ENCODE peak calls at places on chromosome 2, in five cellular contexts. L is posterior vena cava; X is stimulated activated CD4-positive, alpha-beta T cell treated with anti-CD3 and anti-CD28 coated beads, Interleukin-12 subunit alpha, Interleukin-12 subunit beta, amount 100 ng/mL, for 24 hours; C is NCI-H82; Q is M059J. U is an unnamed sample.

GRCh38 chr2:131056204-131056975 is 36.9 kb downstream of the FAM168B start:
- DNase-seq in L (no peak), X (no peak), C (no peak), Q (no peak), U (no peak)

GRCh38 chr2:144518744-144519596 is 949 bp downstream of the ZEB2 start:
- DNase-seq in L (no peak), X (no peak), C (peak), Q (no peak), U (no peak)

GRCh38 chr2:219661955-219662395 is 34.5 kb downstream of the SLC4A3 start:
- DNase-seq in L (no peak), X (no peak), C (no peak), Q (peak), U (no peak)

GRCh38 chr2:182682210-182682609 is 33.8 kb upstream of the DNAJC10 start:
- DNase-seq in L (no peak), X (no peak), C (no peak), Q (no peak), U (no peak)

GRCh38 chr2:17171446-17172049 is 346.7 kb downstream of the RAD51AP2 start:
- DNase-seq in L (no peak), X (no peak), C (peak), Q (peak), U (no peak)

GRCh38 chr2:42238644-42239288 is 69.6 kb downstream of the EML4 start:
- DNase-seq in L (no peak), X (peak), C (peak), Q (peak), U (peak)

GRCh38 chr2:157777425-157777824 is 98.7 kb downstream of the ACVR1 start:
- DNase-seq in L (no peak), X (peak), C (peak), Q (peak), U (no peak)

GRCh38 chr2:154670083-154670482 is 28.4 kb upstream of the KCNJ3 start:
- DNase-seq in L (no peak), X (no peak), C (no peak), Q (no peak), U (no peak)

GRCh38 chr2:88269832-88270231 is 99.7 kb downstream of the THNSL2 start:
- DNase-seq in L (no peak), X (no peak), C (no peak), Q (no peak), U (peak)

GRCh38 chr2:241064008-241064801 is 37.9 kb downstream of the MTERF4 start:
- DNase-seq in L (peak), X (peak), C (no peak), Q (no peak), U (peak)

GRCh38 chr2:218260742-218261423 is at the start of gene GPBAR1:
- DNase-seq in L (peak), X (no peak), C (peak), Q (no peak), U (no peak)

GRCh38 chr2:49715597-49715996 is 561.3 kb upstream of the FSHR start:
- DNase-seq in L (no peak), X (no peak), C (no peak), Q (no peak), U (no peak)

GRCh38 chr2:223954401-223954800 is 2.9 kb upstream of the MRPL44 start:
- DNase-seq in L (no peak), X (no peak), C (peak), Q (peak), U (no peak)

GRCh38 chr2:214226061-214226460 is 184.8 kb upstream of the VWC2L start:
- DNase-seq in L (no peak), X (no peak), C (no peak), Q (peak), U (no peak)

GRCh38 chr2:68925298-68925885 is 27.3 kb downstream of the GKN2 start:
- DNase-seq in L (no peak), X (peak), C (peak), Q (peak), U (peak)

GRCh38 chr2:239293450-239294430 is 107.1 kb downstream of the HDAC4 start:
- DNase-seq in L (peak), X (peak), C (no peak), Q (no peak), U (no peak)

GRCh38 chr2:55223958-55224760 is 7.9 kb downstream of the CLHC1 start:
- DNase-seq in L (no peak), X (no peak), C (no peak), Q (no peak), U (no peak)

GRCh38 chr2:30807249-30807648 is at the start of gene CAPN13:
- DNase-seq in L (no peak), X (no peak), C (no peak), Q (no peak), U (peak)

GRCh38 chr2:98764499-98764898 is 33.6 kb upstream of the MGAT4A start:
- DNase-seq in L (no peak), X (no peak), C (no peak), Q (no peak), U (no peak)

GRCh38 chr2:54480025-54480424 is 23.9 kb downstream of the SPTBN1 start:
- DNase-seq in L (no peak), X (no peak), C (no peak), Q (no peak), U (no peak)

GRCh38 chr2:26712486-26713465 is 20.3 kb downstream of the KCNK3 start:
- DNase-seq in L (no peak), X (no peak), C (peak), Q (peak), U (no peak)

GRCh38 chr2:11835403-11835802 is 89.0 kb downstream of the LPIN1 start:
- DNase-seq in L (no peak), X (no peak), C (no peak), Q (no peak), U (no peak)

GRCh38 chr2:37781028-37781427 is 109.6 kb upstream of the CDC42EP3 start:
- DNase-seq in L (no peak), X (no peak), C (peak), Q (peak), U (no peak)

GRCh38 chr2:55047677-55048299 is 2.5 kb downstream of the RTN4 start:
- DNase-seq in L (no peak), X (no peak), C (peak), Q (peak), U (peak)

GRCh38 chr2:111984213-111984604 is 70.9 kb upstream of the TMEM87B start:
- DNase-seq in L (no peak), X (no peak), C (no peak), Q (no peak), U (no peak)

GRCh38 chr2:238285653-238286082 is 2.7 kb downstream of the PER2 start:
- DNase-seq in L (peak), X (no peak), C (no peak), Q (peak), U (peak)